ENCODE peak calls at places on chromosomes 12 and 14, in four cellular contexts. One of them, this sample, is unnamed.

GRCh38 chr12:11555743-11556625 is 93.5 kb upstream of the ETV6 start:
- DNase-seq in mesendoderm: peak
- DNase-seq in H1: no peak
- DNase-seq in H9: no peak
- DNase-seq in this sample: no peak

GRCh38 chr14:99270491-99271287 is 1.3 kb downstream of the BCL11B start:
- DNase-seq in mesendoderm: peak
- DNase-seq in H9: peak
- DNase-seq in H1: no peak
- DNase-seq in this sample: no peak

GRCh38 chr14:29687071-29687765 is 240.4 kb downstream of the PRKD1 start:
- DNase-seq in H9: no peak
- DNase-seq in H1: no peak
- DNase-seq in mesendoderm: no peak
- DNase-seq in this sample: peak

GRCh38 chr12:68479261-68479581 is 131.5 kb upstream of the RAP1B start:
- DNase-seq in mesendoderm: no peak
- DNase-seq in H9: no peak
- DNase-seq in H1: no peak
- DNase-seq in this sample: peak

GRCh38 chr12:125218952-125219351 is 153.7 kb downstream of the AACS start:
- DNase-seq in H9: no peak
- DNase-seq in mesendoderm: no peak
- DNase-seq in H1: no peak
- DNase-seq in this sample: no peak

GRCh38 chr12:122174155-122174845 is at the start of gene IL31:
- DNase-seq in H1: no peak
- DNase-seq in H9: no peak
- DNase-seq in mesendoderm: no peak
- DNase-seq in this sample: no peak

GRCh38 chr14:95068091-95068490 is 89.2 kb downstream of the DICER1 start:
- DNase-seq in H9: peak
- DNase-seq in mesendoderm: no peak
- DNase-seq in H1: no peak
- DNase-seq in this sample: no peak

GRCh38 chr12:98532687-98533304 is 17.4 kb downstream of the TMPO start:
- DNase-seq in mesendoderm: peak
- DNase-seq in H1: no peak
- DNase-seq in H9: no peak
- DNase-seq in this sample: peak

GRCh38 chr12:78121969-78122610 is 291.4 kb downstream of the NAV3 start:
- DNase-seq in H9: no peak
- DNase-seq in H1: no peak
- DNase-seq in mesendoderm: no peak
- DNase-seq in this sample: peak

GRCh38 chr14:68958553-68958952 is 20.5 kb downstream of the ACTN1 start:
- DNase-seq in H1: no peak
- DNase-seq in H9: no peak
- DNase-seq in mesendoderm: no peak
- DNase-seq in this sample: peak

GRCh38 chr12:115983226-115983798 is 294.2 kb downstream of the MED13L start:
- DNase-seq in mesendoderm: peak
- DNase-seq in H9: peak
- DNase-seq in H1: peak
- DNase-seq in this sample: no peak

GRCh38 chr12:47082963-47083621 is 3.3 kb upstream of the AMIGO2 start:
- DNase-seq in mesendoderm: peak
- DNase-seq in H9: no peak
- DNase-seq in H1: no peak
- DNase-seq in this sample: peak

GRCh38 chr12:53928054-53928879 is 10.4 kb upstream of the HOXC13 start:
- DNase-seq in H9: no peak
- DNase-seq in H1: no peak
- DNase-seq in mesendoderm: no peak
- DNase-seq in this sample: no peak

GRCh38 chr12:110279561-110279960 is 1.5 kb upstream of the ATP2A2 start:
- DNase-seq in mesendoderm: no peak
- DNase-seq in H1: no peak
- DNase-seq in H9: no peak
- DNase-seq in this sample: no peak

GRCh38 chr12:13570005-13570694 is 373.6 kb downstream of the EMP1 start:
- DNase-seq in H1: no peak
- DNase-seq in H9: no peak
- DNase-seq in mesendoderm: no peak
- DNase-seq in this sample: no peak

GRCh38 chr12:82625523-82625922 is 61.2 kb upstream of the TMTC2 start:
- DNase-seq in mesendoderm: peak
- DNase-seq in H1: no peak
- DNase-seq in H9: no peak
- DNase-seq in this sample: no peak

GRCh38 chr14:38107216-38107631 is 100.5 kb upstream of the SSTR1 start:
- DNase-seq in mesendoderm: no peak
- DNase-seq in H9: no peak
- DNase-seq in H1: no peak
- DNase-seq in this sample: peak

GRCh38 chr12:111426341-111427185 is 20.8 kb downstream of the SH2B3 start:
- DNase-seq in mesendoderm: no peak
- DNase-seq in H1: no peak
- DNase-seq in H9: no peak
- DNase-seq in this sample: peak

GRCh38 chr14:57725399-57726077 is 140.4 kb downstream of the SLC35F4 start:
- DNase-seq in H1: no peak
- DNase-seq in mesendoderm: no peak
- DNase-seq in H9: no peak
- DNase-seq in this sample: no peak

GRCh38 chr12:111268738-111269572 is 99.9 kb downstream of the PHETA1 start:
- DNase-seq in mesendoderm: peak
- DNase-seq in H1: no peak
- DNase-seq in H9: peak
- DNase-seq in this sample: no peak

GRCh38 chr12:87157791-87158190 is 871.4 kb downstream of the C12orf50 start:
- DNase-seq in H1: peak
- DNase-seq in mesendoderm: peak
- DNase-seq in H9: no peak
- DNase-seq in this sample: peak

GRCh38 chr12:44794867-44795266 is 81.2 kb downstream of the NELL2 start:
- DNase-seq in mesendoderm: no peak
- DNase-seq in H1: no peak
- DNase-seq in H9: no peak
- DNase-seq in this sample: no peak

GRCh38 chr12:69687390-69687789 is 11.7 kb downstream of the BEST3 start:
- DNase-seq in mesendoderm: no peak
- DNase-seq in H1: no peak
- DNase-seq in H9: no peak
- DNase-seq in this sample: no peak

GRCh38 chr14:23009483-23009938 is 432 bp downstream of the C14orf93 start:
- DNase-seq in H9: no peak
- DNase-seq in mesendoderm: no peak
- DNase-seq in H1: no peak
- DNase-seq in this sample: no peak

GRCh38 chr12:123696209-123696608 is 15.9 kb upstream of the ATP6V0A2 start:
- DNase-seq in H9: no peak
- DNase-seq in H1: no peak
- DNase-seq in mesendoderm: no peak
- DNase-seq in this sample: no peak

GRCh38 chr12:116495260-116495659 is 63.9 kb upstream of the MAP1LC3B2 start:
- DNase-seq in mesendoderm: peak
- DNase-seq in H1: no peak
- DNase-seq in H9: no peak
- DNase-seq in this sample: peak

GRCh38 chr14:75432406-75432805 is 4.6 kb downstream of the JDP2 start:
- DNase-seq in mesendoderm: no peak
- DNase-seq in H9: peak
- DNase-seq in H1: no peak
- DNase-seq in this sample: no peak

GRCh38 chr12:45725631-45726593 is 3.6 kb upstream of the ARID2 start:
- DNase-seq in H1: no peak
- DNase-seq in mesendoderm: peak
- DNase-seq in H9: no peak
- DNase-seq in this sample: peak

GRCh38 chr12:91913124-91913523 is 232.5 kb downstream of the BTG1 start:
- DNase-seq in H1: no peak
- DNase-seq in mesendoderm: no peak
- DNase-seq in H9: no peak
- DNase-seq in this sample: no peak

GRCh38 chr12:91912178-91912577 is 233.5 kb downstream of the BTG1 start:
- DNase-seq in H9: no peak
- DNase-seq in H1: no peak
- DNase-seq in mesendoderm: no peak
- DNase-seq in this sample: no peak

GRCh38 chr12:91918431-91918830 is 227.2 kb downstream of the BTG1 start:
- DNase-seq in H9: no peak
- DNase-seq in mesendoderm: no peak
- DNase-seq in H1: no peak
- DNase-seq in this sample: no peak

GRCh38 chr12:91913651-91914050 is 232.0 kb downstream of the BTG1 start:
- DNase-seq in mesendoderm: no peak
- DNase-seq in H9: no peak
- DNase-seq in H1: no peak
- DNase-seq in this sample: no peak

GRCh38 chr12:91914701-91915100 is 230.9 kb downstream of the BTG1 start:
- DNase-seq in H9: no peak
- DNase-seq in H1: no peak
- DNase-seq in mesendoderm: no peak
- DNase-seq in this sample: no peak
- H4K5ac ChIP-seq in H9: no peak
- H4K5ac ChIP-seq in H1: no peak
- H4K5ac ChIP-seq in mesendoderm: no peak
- H4K5ac ChIP-seq in this sample: no peak

GRCh38 chr14:50039120-50039517 is 77.3 kb downstream of the VCPKMT start:
- DNase-seq in mesendoderm: no peak
- DNase-seq in H1: no peak
- DNase-seq in H9: no peak
- DNase-seq in this sample: no peak

GRCh38 chr14:50039734-50040400 is 76.5 kb downstream of the VCPKMT start:
- DNase-seq in H1: no peak
- DNase-seq in mesendoderm: peak
- DNase-seq in H9: no peak
- DNase-seq in this sample: no peak

GRCh38 chr14:50041980-50042379 is 74.4 kb downstream of the VCPKMT start:
- DNase-seq in H9: no peak
- DNase-seq in mesendoderm: no peak
- DNase-seq in H1: no peak
- DNase-seq in this sample: no peak

GRCh38 chr14:50040905-50041465 is 75.4 kb downstream of the VCPKMT start:
- DNase-seq in H1: no peak
- DNase-seq in H9: no peak
- DNase-seq in mesendoderm: no peak
- DNase-seq in this sample: no peak

GRCh38 chr14:50040401-50040775 is 76.0 kb downstream of the VCPKMT start:
- DNase-seq in mesendoderm: peak
- DNase-seq in H9: no peak
- DNase-seq in H1: no peak
- DNase-seq in this sample: peak
- H3K4ac ChIP-seq in mesendoderm: no peak
- H3K4ac ChIP-seq in H9: no peak
- H3K4ac ChIP-seq in H1: no peak
- H3K4ac ChIP-seq in this sample: peak

GRCh38 chr14:62364161-62364560 is 601.9 kb downstream of the SNAPC1 start:
- DNase-seq in H1: no peak
- DNase-seq in mesendoderm: no peak
- DNase-seq in H9: no peak
- DNase-seq in this sample: no peak
- H3K9ac ChIP-seq in H1: no peak
- H3K9ac ChIP-seq in mesendoderm: no peak
- H3K9ac ChIP-seq in H9: no peak
- H3K9ac ChIP-seq in this sample: no peak

GRCh38 chr12:62117041-62117440 is 143.2 kb upstream of the USP15 start:
- DNase-seq in mesendoderm: no peak
- DNase-seq in H9: no peak
- DNase-seq in H1: no peak
- DNase-seq in this sample: no peak
- H4K5ac ChIP-seq in mesendoderm: no peak
- H4K5ac ChIP-seq in H9: no peak
- H4K5ac ChIP-seq in H1: no peak
- H4K5ac ChIP-seq in this sample: no peak

GRCh38 chr12:101852998-101853397 is 22.2 kb upstream of the GNPTAB start:
- DNase-seq in H1: no peak
- DNase-seq in mesendoderm: no peak
- DNase-seq in H9: no peak
- DNase-seq in this sample: no peak

GRCh38 chr12:101857043-101857558 is 20.3 kb upstream of the DRAM1 start:
- DNase-seq in H1: no peak
- DNase-seq in H9: no peak
- DNase-seq in mesendoderm: no peak
- DNase-seq in this sample: peak

GRCh38 chr12:101855364-101855884 is 22.0 kb upstream of the DRAM1 start:
- DNase-seq in mesendoderm: no peak
- DNase-seq in H1: no peak
- DNase-seq in H9: no peak
- DNase-seq in this sample: peak

GRCh38 chr12:101854747-101855146 is 22.6 kb upstream of the DRAM1 start:
- DNase-seq in H9: no peak
- DNase-seq in mesendoderm: no peak
- DNase-seq in H1: no peak
- DNase-seq in this sample: no peak

GRCh38 chr12:101856030-101856429 is 21.4 kb upstream of the DRAM1 start:
- DNase-seq in H1: no peak
- DNase-seq in mesendoderm: no peak
- DNase-seq in H9: no peak
- DNase-seq in this sample: no peak
- H3K4ac ChIP-seq in H1: no peak
- H3K4ac ChIP-seq in mesendoderm: no peak
- H3K4ac ChIP-seq in H9: no peak
- H3K4ac ChIP-seq in this sample: peak

DNA sequence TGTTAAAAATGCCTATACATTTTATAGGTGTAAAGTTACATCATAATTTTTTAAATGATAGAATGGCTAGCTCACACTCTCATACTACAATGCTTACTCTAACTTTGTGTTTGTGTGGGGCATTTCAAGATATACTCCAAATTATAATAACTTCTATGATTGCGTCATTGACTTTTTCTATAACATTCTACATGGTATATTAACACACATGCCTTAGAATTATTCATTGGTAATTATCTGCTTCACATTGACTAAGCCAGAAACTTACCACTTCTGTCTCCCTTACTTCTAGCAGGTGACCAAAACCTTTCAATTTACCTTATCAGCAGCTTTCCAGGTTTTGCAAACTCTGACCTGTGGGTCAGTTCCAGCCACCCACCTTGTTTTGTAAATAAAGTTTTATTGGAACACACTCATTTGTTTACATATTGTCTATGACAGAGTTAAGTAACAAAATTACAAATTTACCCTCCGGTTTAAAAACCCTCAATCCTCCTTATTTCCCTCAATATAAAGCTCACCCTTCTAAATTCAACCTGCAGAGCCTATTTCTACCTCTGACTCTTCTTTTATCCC is 12.7 kb upstream of the FLRT2 start:
- DNase-seq in H1: no peak
- DNase-seq in H9: no peak
- DNase-seq in mesendoderm: no peak
- DNase-seq in this sample: no peak
- H3K9ac ChIP-seq in H1: no peak
- H3K9ac ChIP-seq in H9: no peak
- H3K9ac ChIP-seq in mesendoderm: no peak
- H3K9ac ChIP-seq in this sample: no peak

This sample was measured in IMR-90.